ENCODE peak calls at places on chromosomes 13 and 19, in seven cellular contexts. T, V, A, B, J, D and S are unnamed samples.

GRCh38 chr13:43196171-43196611 is 172.8 kb downstream of the DNAJC15 start:
- DNase-seq in T (no peak), V (no peak), A (peak; percentile 65), B (no peak), J (peak; percentile 7), D (peak; percentile 13), S (no peak)

GRCh38 chr19:48906324-48906723 is 6.2 kb downstream of the NUCB1 start:
- DNase-seq in T (no peak), V (no peak), A (no peak), B (no peak), J (no peak), D (no peak), S (no peak)

GRCh38 chr19:38793671-38794070 is 4.7 kb downstream of the LGALS7B start:
- DNase-seq in T (no peak), V (no peak), A (peak; percentile 30), B (no peak), J (no peak), D (no peak), S (peak; percentile 45)

GRCh38 chr19:21117041-21117907 is 24.6 kb upstream of the ZNF431 start:
- DNase-seq in T (no peak), V (no peak), A (no peak), B (no peak), J (no peak), D (no peak), S (no peak)

GRCh38 chr13:103299079-103299478 is 232.9 kb upstream of the SLC10A2 start:
- DNase-seq in T (no peak), V (no peak), A (no peak), B (no peak), J (no peak), D (peak; percentile 13), S (no peak)

GRCh38 chr19:41225238-41226052 is 6.4 kb downstream of the AXL start:
- DNase-seq in T (no peak), V (no peak), A (peak; percentile 80), B (no peak), J (no peak), D (no peak), S (no peak)

GRCh38 chr19:16274466-16274865 is 50.2 kb upstream of the KLF2 start:
- DNase-seq in T (no peak), V (no peak), A (peak; percentile 64), B (no peak), J (no peak), D (no peak), S (no peak)

GRCh38 chr19:55048446-55048845 is 10.4 kb upstream of the GP6 start:
- DNase-seq in T (no peak), V (no peak), A (no peak), B (no peak), J (no peak), D (no peak), S (peak; percentile 55)

GRCh38 chr19:46866407-46867132 is 5.8 kb downstream of the ARHGAP35 start:
- DNase-seq in T (no peak), V (no peak), A (no peak), B (no peak), J (no peak), D (no peak), S (no peak)

GRCh38 chr19:16594681-16595091 is 22.5 kb upstream of the SLC35E1 start:
- DNase-seq in T (no peak), V (no peak), A (no peak), B (no peak), J (no peak), D (no peak), S (no peak)

GRCh38 chr13:36822786-36823185 is 3.8 kb downstream of the RFXAP start:
- DNase-seq in T (no peak), V (no peak), A (no peak), B (no peak), J (no peak), D (no peak), S (no peak)

GRCh38 chr13:112679932-112680677 is 9.7 kb upstream of the ATP11A start:
- DNase-seq in T (no peak), V (no peak), A (no peak), B (no peak), J (no peak), D (no peak), S (no peak)

GRCh38 chr19:6530385-6531162 is at the start of gene TNFSF9:
- DNase-seq in T (peak; percentile 97), V (peak; percentile 75), A (peak; percentile 94), B (peak; percentile 86), J (peak; percentile 85), D (no peak), S (peak; percentile 93)

GRCh38 chr19:1266116-1266817 is 2.9 kb upstream of the CIRBP start:
- DNase-seq in T (peak; percentile 86), V (no peak), A (peak; percentile 93), B (peak; percentile 54), J (no peak), D (peak; percentile 92), S (peak; percentile 97)

GRCh38 chr13:99303863-99304521 is 3.2 kb downstream of the GPR183 start:
- DNase-seq in T (no peak), V (no peak), A (no peak), B (no peak), J (no peak), D (no peak), S (no peak)

GRCh38 chr19:3949997-3950859 is 17.4 kb downstream of the NMRK2 start:
- DNase-seq in T (no peak), V (no peak), A (no peak), B (no peak), J (no peak), D (no peak), S (no peak)

GRCh38 chr19:35005256-35005977 is 5.3 kb downstream of the GRAMD1A start:
- DNase-seq in T (no peak), V (no peak), A (no peak), B (no peak), J (no peak), D (no peak), S (no peak)

GRCh38 chr13:48783181-48783630 is 129.5 kb downstream of the CYSLTR2 start:
- DNase-seq in T (no peak), V (no peak), A (peak; percentile 70), B (peak; percentile 15), J (no peak), D (peak; percentile 21), S (peak; percentile 84)

GRCh38 chr13:98508280-98509074 is 68.4 kb downstream of the STK24 start:
- DNase-seq in T (no peak), V (no peak), A (no peak), B (no peak), J (no peak), D (no peak), S (no peak)